ENCODE peak calls at places on chromosomes 3 and 15, in four cellular contexts. N is body of pancreas, H is RWPE2, R is neural crest cell. K is an unnamed sample.

GRCh38 chr15:40150163-40150925 is 10.5 kb upstream of the BUB1B start:
- DNase-seq in H (peak), R (no peak), N (peak), K (no peak)

GRCh38 chr3:36920884-36921567 is 23.8 kb downstream of the TRANK1 start:
- DNase-seq in R (no peak), N (no peak), H (no peak), K (no peak)

GRCh38 chr3:77370413-77370812 is 330.5 kb downstream of the ROBO2 start:
- DNase-seq in N (no peak), R (no peak), H (peak), K (no peak)

GRCh38 chr15:41951571-41951970 is 20.8 kb downstream of the EHD4 start:
- DNase-seq in N (no peak), H (no peak), R (no peak), K (no peak)

GRCh38 chr3:173217127-173217526 is 76.1 kb upstream of the SPATA16 start:
- DNase-seq in N (no peak), H (no peak), R (no peak), K (no peak)

GRCh38 chr3:2110597-2111117 is 12.0 kb downstream of the CNTN4 start:
- DNase-seq in R (no peak), H (no peak), N (no peak), K (no peak)

GRCh38 chr3:115081444-115081843 is 65.6 kb downstream of the ZBTB20 start:
- DNase-seq in N (no peak), R (no peak), H (no peak), K (no peak)

GRCh38 chr3:9780920-9781319 is 11.2 kb upstream of the CAMK1 start:
- DNase-seq in N (no peak), R (no peak), H (no peak), K (no peak)

GRCh38 chr15:82810061-82810862 is 834 bp downstream of the WHAMM start:
- DNase-seq in R (no peak), H (no peak), N (peak), K (no peak)

GRCh38 chr3:147989344-147989743 is 580.2 kb downstream of the ZIC1 start:
- DNase-seq in H (no peak), N (no peak), R (no peak), K (peak)

GRCh38 chr3:56467108-56467507 is 1.2 kb downstream of the ERC2 start:
- DNase-seq in N (peak), H (no peak), R (peak), K (no peak)

GRCh38 chr3:50415813-50416212 is 56.5 kb upstream of the TMEM115 start:
- DNase-seq in H (no peak), N (no peak), R (no peak), K (no peak)

GRCh38 chr15:20340331-20340811 is 201.2 kb downstream of the GOLGA6L6 start:
- DNase-seq in R (peak), N (no peak), H (peak), K (peak)

GRCh38 chr3:69276884-69277283 is 109.0 kb downstream of the FRMD4B start:
- DNase-seq in R (no peak), N (no peak), H (no peak), K (no peak)

GRCh38 chr3:192772495-192772894 is 45.2 kb upstream of the FGF12 start:
- DNase-seq in N (peak), R (peak), H (no peak), K (no peak)

GRCh38 chr15:34366271-34367043 is 539 bp downstream of the LPCAT4 start:
- DNase-seq in H (peak), N (peak), R (peak), K (no peak)

GRCh38 chr3:137420198-137420995 is 343.7 kb upstream of the SOX14 start:
- DNase-seq in N (no peak), H (no peak), R (no peak), K (no peak)

DNA sequence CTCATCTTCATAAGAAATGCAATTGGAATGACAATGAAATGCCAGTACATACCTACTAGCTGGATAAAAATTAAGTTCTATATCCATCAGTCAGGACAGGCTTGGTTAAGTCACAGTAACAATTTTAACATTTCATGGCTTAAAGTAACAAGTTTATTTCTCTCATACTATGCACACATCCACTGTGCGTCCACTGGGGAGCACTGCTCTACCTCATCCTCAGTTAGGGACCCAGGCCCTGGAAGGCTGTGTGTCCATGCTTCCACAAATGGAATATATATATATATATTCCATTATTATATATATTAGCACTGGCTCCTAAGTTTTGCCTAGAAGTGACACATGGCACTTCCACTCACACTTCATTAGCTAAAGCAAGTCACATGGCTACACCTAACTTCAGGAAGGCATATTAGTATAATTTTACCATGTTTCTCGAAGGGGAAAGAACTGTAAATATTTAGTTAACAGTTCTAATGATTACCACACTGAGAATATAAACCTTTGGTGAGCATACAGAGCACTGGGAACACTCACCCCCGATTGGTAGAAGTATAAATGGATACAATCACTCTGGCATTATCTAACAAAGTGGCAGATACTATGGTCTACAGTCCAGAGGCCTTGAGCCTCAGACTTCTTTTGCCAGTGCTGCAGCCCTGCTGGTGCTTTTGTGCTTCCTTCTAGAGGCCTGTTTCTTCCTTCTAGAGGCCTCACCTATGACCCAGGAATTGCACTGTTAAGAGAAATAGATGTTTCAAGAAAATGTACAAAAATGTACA is 28.6 kb downstream of the AP3S2 start:
- DNase-seq in R (no peak), H (no peak), N (peak), K (no peak)
- TF ChIP-seq CTCF in R (no peak), H (no peak), N (no peak), K (peak)

GRCh38 chr15:69557340-69558137 is 104.9 kb downstream of the RPLP1 start:
- DNase-seq in R (no peak), H (no peak), N (peak), K (no peak)

GRCh38 chr15:69561071-69561784 is 108.6 kb downstream of the RPLP1 start:
- DNase-seq in H (no peak), N (peak), R (no peak), K (no peak)

GRCh38 chr15:69558138-69558409 is 105.5 kb downstream of the RPLP1 start:
- DNase-seq in H (no peak), R (no peak), N (no peak), K (no peak)

GRCh38 chr15:69562097-69562496 is 109.5 kb downstream of the RPLP1 start:
- DNase-seq in N (no peak), R (no peak), H (no peak), K (no peak)

GRCh38 chr15:69559440-69560215 is 107.0 kb downstream of the RPLP1 start:
- DNase-seq in R (no peak), N (no peak), H (no peak), K (no peak)
- TF ChIP-seq CTCF in R (no peak), N (no peak), H (no peak), K (peak)

GRCh38 chr15:63599401-63600000 is 2.3 kb downstream of the FBXL22 start:
- DNase-seq in H (no peak), N (peak), R (no peak), K (no peak)

GRCh38 chr15:63600001-63600645 is 2.9 kb downstream of the FBXL22 start:
- DNase-seq in N (peak), H (no peak), R (peak), K (no peak)

GRCh38 chr15:63597821-63598220 is 634 bp downstream of the FBXL22 start:
- DNase-seq in R (no peak), N (no peak), H (no peak), K (no peak)

GRCh38 chr15:63597033-63597790 is at the start of gene FBXL22:
- DNase-seq in N (no peak), H (no peak), R (no peak), K (no peak)

DNA sequence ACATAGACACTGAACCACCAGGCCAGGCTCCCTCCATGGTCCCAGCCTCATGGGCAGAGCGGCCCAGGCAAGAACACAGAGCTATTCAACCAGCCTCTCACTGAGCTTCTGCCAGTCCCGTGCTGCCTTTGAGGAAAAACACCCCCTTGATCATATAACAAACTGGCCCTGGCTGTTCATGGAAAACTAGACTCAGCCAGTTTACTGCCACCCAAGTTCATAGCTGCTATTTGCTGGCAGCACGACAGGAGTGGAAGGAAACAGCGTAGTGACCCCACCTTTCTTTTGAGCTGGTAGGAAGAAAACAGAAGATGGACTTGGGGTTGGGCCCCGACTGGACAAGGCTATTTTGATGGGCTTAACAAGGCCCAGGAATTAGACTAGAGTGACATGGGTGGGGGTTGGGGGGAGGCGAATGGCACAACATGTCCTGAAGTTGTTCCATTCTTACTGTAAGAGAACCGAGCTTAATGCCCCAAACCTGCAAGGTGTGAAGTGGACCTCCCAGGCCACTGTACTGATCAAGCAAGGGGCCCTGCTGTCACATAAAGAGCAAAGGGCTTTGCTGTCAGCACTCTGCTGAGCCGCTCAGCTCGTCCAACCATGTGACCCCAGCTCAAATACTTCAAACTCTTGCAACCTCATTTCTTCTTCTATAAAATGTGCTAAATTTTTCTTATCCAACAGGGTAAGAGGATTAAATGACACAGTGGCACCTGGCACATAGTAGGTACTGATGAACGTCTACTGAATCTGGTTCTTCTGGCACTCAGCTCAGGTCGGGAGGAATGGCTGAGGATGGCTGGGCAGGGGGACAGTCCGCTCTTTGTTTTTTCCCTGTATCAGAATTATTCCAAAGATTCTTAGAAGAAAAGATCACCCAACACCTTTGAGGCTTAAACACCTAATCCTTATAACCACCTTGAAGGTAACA is 1.5 kb downstream of the FBXL22 start:
- DNase-seq in N (peak), H (no peak), R (no peak), K (no peak)
- TF ChIP-seq CTCF in N (no peak), H (no peak), R (no peak), K (no peak)

GRCh38 chr3:155978324-155978723 is 107.9 kb downstream of the GMPS start:
- DNase-seq in R (no peak), H (no peak), N (no peak), K (no peak)
- TF ChIP-seq CTCF in R (peak), H (peak), N (no peak), K (peak)

GRCh38 chr3:60742606-60743145 is 508.6 kb downstream of the FHIT start:
- DNase-seq in N (no peak), H (no peak), R (peak), K (no peak)
- TF ChIP-seq CTCF in N (no peak), H (no peak), R (peak), K (peak)

GRCh38 chr3:133997871-133998635 is 31.7 kb downstream of the SLCO2A1 start:
- DNase-seq in R (no peak), N (no peak), H (no peak), K (no peak)

GRCh38 chr3:133995264-133995663 is 34.5 kb downstream of the SLCO2A1 start:
- DNase-seq in N (no peak), H (no peak), R (no peak), K (no peak)

GRCh38 chr3:133996996-133997395 is 32.7 kb downstream of the SLCO2A1 start:
- DNase-seq in N (no peak), R (no peak), H (no peak), K (no peak)

GRCh38 chr3:133994166-133994910 is 35.4 kb downstream of the SLCO2A1 start:
- DNase-seq in H (no peak), N (no peak), R (no peak), K (no peak)

DNA sequence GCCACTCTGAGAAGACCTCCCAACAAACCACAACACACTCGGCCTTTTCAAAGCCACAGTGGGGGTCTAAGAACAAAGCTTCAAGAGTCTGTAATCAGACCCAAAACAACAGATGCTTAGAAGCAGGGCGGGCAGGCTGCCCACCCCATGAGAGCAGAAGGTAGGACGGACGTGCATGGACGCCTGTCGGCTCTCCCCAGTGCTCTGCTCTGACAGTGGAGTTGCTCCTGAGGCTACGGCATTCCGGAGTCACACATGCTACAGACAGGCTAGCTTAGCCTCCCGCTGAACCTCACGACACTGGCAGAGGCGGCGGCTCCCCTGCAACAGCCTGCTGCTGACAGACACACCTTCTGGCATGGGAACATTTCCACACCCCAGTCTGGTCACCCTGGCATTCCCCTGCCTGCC is 33.5 kb downstream of the SLCO2A1 start:
- DNase-seq in H (no peak), N (no peak), R (no peak), K (no peak)
- TF ChIP-seq CTCF in H (no peak), N (no peak), R (no peak), K (no peak)

DNA sequence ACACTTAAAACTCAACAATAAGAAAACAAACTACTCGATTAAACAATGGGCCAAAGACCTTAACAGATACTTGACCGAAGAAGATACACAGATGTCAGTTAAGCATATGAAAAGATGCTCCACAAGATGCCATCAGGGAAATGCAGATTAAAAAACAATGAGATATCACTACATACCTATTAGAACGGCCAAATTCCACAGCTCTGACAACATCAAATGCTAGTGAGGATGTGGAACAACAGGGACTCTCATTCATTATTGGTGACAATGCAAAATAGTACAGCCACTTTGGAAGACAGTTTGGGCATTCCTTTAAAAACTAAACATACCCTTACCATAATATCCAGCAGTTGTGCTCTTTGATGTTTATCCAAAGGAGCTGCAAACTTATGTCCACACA is 59.1 kb upstream of the UBE3A start:
- DNase-seq in N (no peak), R (no peak), H (no peak), K (no peak)
- TF ChIP-seq CTCF in N (no peak), R (no peak), H (no peak), K (no peak)

GRCh38 chr3:156171517-156172267 is 51.3 kb downstream of the KCNAB1 start:
- DNase-seq in N (no peak), R (no peak), H (no peak), K (no peak)
- TF ChIP-seq CTCF in N (no peak), R (no peak), H (no peak), K (peak)

GRCh38 chr3:17013050-17013449 is 128.3 kb downstream of the PLCL2 start:
- DNase-seq in H (no peak), N (no peak), R (no peak), K (no peak)

GRCh38 chr3:17014286-17014685 is 129.5 kb downstream of the PLCL2 start:
- DNase-seq in N (peak), H (no peak), R (no peak), K (no peak)

GRCh38 chr3:17011774-17012338 is 127.1 kb downstream of the PLCL2 start:
- DNase-seq in H (no peak), N (peak), R (no peak), K (no peak)

GRCh38 chr3:17014734-17015133 is 130.0 kb downstream of the PLCL2 start:
- DNase-seq in R (no peak), H (no peak), N (no peak), K (no peak)

GRCh38 chr3:17013571-17013970 is 128.8 kb downstream of the PLCL2 start:
- DNase-seq in H (no peak), R (no peak), N (no peak), K (no peak)
- TF ChIP-seq CTCF in H (no peak), R (no peak), N (no peak), K (no peak)